ENCODE peak calls at places on chromosomes 6 and 20, in five cellular contexts. One of them, this sample, is unnamed.

GRCh38 chr20:51091564-51092195 is 68.8 kb upstream of the KCNG1 start:
- DNase-seq in body of pancreas: no peak
- DNase-seq in spleen: no peak
- DNase-seq in ascending aorta: no peak
- DNase-seq in psoas muscle: no peak
- DNase-seq in this sample: no peak

GRCh38 chr20:3679749-3680700 is 1.8 kb downstream of the ADAM33 start:
- DNase-seq in body of pancreas: no peak
- DNase-seq in spleen: no peak
- DNase-seq in ascending aorta: peak; percentile 46
- DNase-seq in psoas muscle: peak; percentile 78
- DNase-seq in this sample: peak; percentile 84

GRCh38 chr20:63381781-63382431 is 20.8 kb upstream of the CHRNA4 start:
- DNase-seq in body of pancreas: no peak
- DNase-seq in spleen: no peak
- DNase-seq in ascending aorta: no peak
- DNase-seq in psoas muscle: no peak
- DNase-seq in this sample: no peak

GRCh38 chr20:3781153-3781910 is at the start of gene SPEF1:
- DNase-seq in body of pancreas: peak; percentile 92
- DNase-seq in spleen: peak; percentile 85
- DNase-seq in ascending aorta: peak; percentile 61
- DNase-seq in psoas muscle: peak; percentile 69
- DNase-seq in this sample: peak; percentile 79

GRCh38 chr6:149931501-149931900 is 8.6 kb upstream of the RAET1G start:
- DNase-seq in body of pancreas: no peak
- DNase-seq in spleen: no peak
- DNase-seq in ascending aorta: no peak
- DNase-seq in psoas muscle: no peak
- DNase-seq in this sample: no peak

GRCh38 chr6:154488802-154489437 is 21.6 kb downstream of the CNKSR3 start:
- DNase-seq in body of pancreas: no peak
- DNase-seq in spleen: no peak
- DNase-seq in ascending aorta: no peak
- DNase-seq in psoas muscle: no peak
- DNase-seq in this sample: no peak

GRCh38 chr20:40251284-40251932 is 437.6 kb downstream of the MAFB start:
- DNase-seq in body of pancreas: peak; percentile 14
- DNase-seq in spleen: no peak
- DNase-seq in ascending aorta: no peak
- DNase-seq in psoas muscle: no peak
- DNase-seq in this sample: no peak

GRCh38 chr6:27809939-27810767 is 102.0 kb downstream of the OR2B2 start:
- DNase-seq in body of pancreas: peak; percentile 77
- DNase-seq in spleen: peak; percentile 93
- DNase-seq in ascending aorta: no peak
- DNase-seq in psoas muscle: peak; percentile 53
- DNase-seq in this sample: peak; percentile 83

GRCh38 chr6:474454-475185 is 83.1 kb downstream of the IRF4 start:
- DNase-seq in body of pancreas: peak; percentile 25
- DNase-seq in spleen: peak; percentile 94
- DNase-seq in ascending aorta: no peak
- DNase-seq in psoas muscle: no peak
- DNase-seq in this sample: no peak

GRCh38 chr20:57892471-57892870 is 182.7 kb upstream of the PMEPA1 start:
- DNase-seq in body of pancreas: no peak
- DNase-seq in spleen: peak; percentile 23
- DNase-seq in ascending aorta: no peak
- DNase-seq in psoas muscle: no peak
- DNase-seq in this sample: no peak

GRCh38 chr6:129774697-129775447 is 64.9 kb upstream of the ARHGAP18 start:
- DNase-seq in body of pancreas: peak; percentile 73
- DNase-seq in spleen: no peak
- DNase-seq in ascending aorta: peak; percentile 14
- DNase-seq in psoas muscle: peak; percentile 58
- DNase-seq in this sample: peak; percentile 78

GRCh38 chr6:168016756-168017525 is 19.5 kb downstream of the KIF25 start:
- DNase-seq in body of pancreas: no peak
- DNase-seq in spleen: no peak
- DNase-seq in ascending aorta: no peak
- DNase-seq in psoas muscle: no peak
- DNase-seq in this sample: no peak
- H3K27ac ChIP-seq in body of pancreas: no peak overlapping the region
- H3K27ac ChIP-seq in spleen: no peak overlapping the region
- H3K27ac ChIP-seq in ascending aorta: no peak overlapping the region
- H3K27ac ChIP-seq in psoas muscle: no peak overlapping the region
- H3K27ac ChIP-seq in this sample: no peak overlapping the region

DNA sequence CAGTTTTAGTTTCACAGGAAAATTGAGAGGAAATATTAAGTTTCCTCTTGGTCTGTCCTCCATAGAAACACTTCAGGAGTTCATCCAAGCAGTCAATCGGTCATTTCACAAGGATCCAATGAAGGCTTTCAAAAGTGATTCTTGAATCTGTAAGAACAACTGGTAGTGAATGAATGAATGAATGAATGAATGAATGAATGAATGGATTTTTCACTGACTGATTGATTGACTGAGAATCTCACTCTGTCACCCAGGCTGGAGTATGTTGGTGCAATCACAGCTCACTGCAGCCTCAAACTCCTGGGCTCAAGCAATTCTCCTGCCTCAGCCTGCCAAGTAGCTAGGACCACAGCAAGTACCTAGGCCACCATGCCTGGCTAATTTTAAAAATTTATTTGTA is 39.4 kb upstream of the TAF8 start:
- DNase-seq in body of pancreas: no peak
- DNase-seq in spleen: no peak
- DNase-seq in ascending aorta: no peak
- DNase-seq in psoas muscle: no peak
- DNase-seq in this sample: no peak
- H3K4me3 ChIP-seq in body of pancreas: no peak overlapping the region
- H3K4me3 ChIP-seq in spleen: no peak overlapping the region
- H3K4me3 ChIP-seq in ascending aorta: no peak overlapping the region
- H3K4me3 ChIP-seq in psoas muscle: no peak overlapping the region
- H3K4me3 ChIP-seq in this sample: no peak overlapping the region

DNA sequence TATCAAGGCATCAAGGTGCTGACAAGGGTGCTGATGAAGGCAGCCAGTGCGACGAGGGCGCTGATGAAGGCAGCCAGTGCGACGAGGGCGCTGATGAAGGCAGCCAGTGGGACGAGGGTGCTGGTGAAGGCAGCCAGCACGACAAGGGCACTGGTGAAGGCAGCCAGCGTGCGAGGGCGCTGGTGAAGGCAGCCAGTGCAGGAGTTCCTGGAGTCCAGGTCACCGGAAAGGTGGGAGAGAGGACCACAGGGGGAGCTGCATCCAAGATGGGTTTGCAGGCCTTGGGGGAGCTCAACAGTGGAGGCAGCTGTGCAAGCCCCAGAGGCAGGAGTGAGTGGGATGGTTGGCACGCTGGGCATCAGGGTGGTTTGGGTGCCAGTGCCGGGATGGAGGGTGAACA is 176.3 kb downstream of the TBXT start:
- DNase-seq in body of pancreas: no peak
- DNase-seq in spleen: no peak
- DNase-seq in ascending aorta: no peak
- DNase-seq in psoas muscle: no peak
- DNase-seq in this sample: no peak
- H3K4me1 ChIP-seq in body of pancreas: peaks cover 21% of the 10 kb centered on the region
- H3K4me1 ChIP-seq in spleen: no peaks in the 10 kb centered on the region
- H3K4me1 ChIP-seq in ascending aorta: no peaks in the 10 kb centered on the region
- H3K4me1 ChIP-seq in psoas muscle: no peaks in the 10 kb centered on the region
- H3K4me1 ChIP-seq in this sample: no peaks in the 10 kb centered on the region

DNA sequence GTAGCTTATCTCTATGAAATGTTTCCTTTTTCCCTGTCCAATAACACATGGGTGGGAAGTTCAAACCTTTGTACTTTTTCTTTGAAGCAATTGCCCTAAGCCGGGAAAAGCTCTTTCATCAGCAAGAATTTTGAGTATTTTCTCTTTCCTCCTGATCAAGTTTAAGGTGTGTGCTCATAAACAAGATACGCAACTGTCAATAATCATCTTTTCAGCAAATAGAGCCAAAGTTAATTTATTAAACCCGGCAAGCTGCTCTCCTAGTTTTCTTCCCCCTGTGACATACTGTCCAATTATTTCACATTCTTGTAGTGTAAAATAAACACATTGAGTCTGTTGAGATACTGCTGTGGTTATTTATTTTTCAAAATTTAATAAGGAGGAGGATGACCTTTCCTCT is 194.4 kb downstream of the EDN1 start:
- DNase-seq in body of pancreas: no peak
- DNase-seq in spleen: no peak
- DNase-seq in ascending aorta: no peak
- DNase-seq in psoas muscle: no peak
- DNase-seq in this sample: no peak
- H3K27ac ChIP-seq in body of pancreas: no peak overlapping the region
- H3K27ac ChIP-seq in spleen: no peak overlapping the region
- H3K27ac ChIP-seq in ascending aorta: no peak overlapping the region
- H3K27ac ChIP-seq in psoas muscle: no peak overlapping the region
- H3K27ac ChIP-seq in this sample: no peak overlapping the region

DNA sequence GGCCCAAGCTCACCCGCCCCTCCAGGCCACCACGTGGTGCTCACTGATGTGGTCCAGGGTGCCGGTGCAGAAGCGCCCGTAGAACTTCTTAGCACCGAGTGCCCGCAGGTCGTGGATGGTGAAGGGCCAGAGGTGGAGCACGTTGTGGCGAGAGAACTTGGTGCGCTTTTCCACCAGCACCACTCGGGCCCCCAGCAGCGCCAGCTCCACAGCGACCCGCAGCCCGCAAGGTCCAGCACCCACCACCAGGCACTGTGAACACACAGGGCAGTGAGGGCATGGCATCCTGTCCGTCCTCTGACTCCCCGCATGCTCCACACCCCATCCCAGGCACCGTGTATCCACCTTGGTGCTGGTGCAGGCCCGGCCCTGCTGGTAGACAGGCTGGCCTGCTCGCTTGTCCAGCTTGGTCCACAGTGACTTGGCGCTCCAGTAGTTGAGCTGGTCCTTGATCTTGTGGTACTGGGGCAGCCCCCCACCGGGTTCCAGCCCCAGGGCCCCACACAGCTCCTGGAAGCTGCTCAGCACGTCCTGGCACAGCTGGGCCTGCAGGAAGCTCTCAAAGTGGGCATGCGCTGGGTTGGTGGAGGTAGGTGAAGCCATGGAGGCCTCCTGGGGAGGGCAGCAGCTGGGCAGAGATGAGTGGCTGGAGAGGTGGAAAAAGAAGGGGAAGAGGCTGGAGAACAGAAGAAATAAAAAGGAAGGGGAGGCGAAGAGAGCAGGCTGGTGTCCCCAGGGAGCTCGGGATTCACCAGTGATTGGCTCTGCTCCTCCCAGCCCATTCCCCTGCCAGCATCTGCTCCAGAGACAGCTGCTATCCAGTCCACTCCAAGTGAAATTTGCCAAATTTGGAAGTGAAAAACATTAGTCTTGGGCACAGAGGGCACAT is 1.7 kb downstream of the MICAL1 start:
- DNase-seq in body of pancreas: no peak
- DNase-seq in spleen: peak; percentile 84
- DNase-seq in ascending aorta: no peak
- DNase-seq in psoas muscle: peak; percentile 45
- DNase-seq in this sample: no peak
- H3K4me3 ChIP-seq in body of pancreas: no peak overlapping the region
- H3K4me3 ChIP-seq in spleen: peak overlapping the region; percentile 76
- H3K4me3 ChIP-seq in ascending aorta: peak overlapping the region; percentile 82
- H3K4me3 ChIP-seq in psoas muscle: peak overlapping the region; percentile 93
- H3K4me3 ChIP-seq in this sample: no peak overlapping the region

GRCh38 chr6:35091353-35092083 is 49.6 kb downstream of the TCP11 start:
- DNase-seq in body of pancreas: no peak
- DNase-seq in spleen: no peak
- DNase-seq in ascending aorta: no peak
- DNase-seq in psoas muscle: no peak
- DNase-seq in this sample: no peak

GRCh38 chr6:35092362-35093117 is 48.6 kb downstream of the TCP11 start:
- DNase-seq in body of pancreas: no peak
- DNase-seq in spleen: no peak
- DNase-seq in ascending aorta: no peak
- DNase-seq in psoas muscle: peak; percentile 53
- DNase-seq in this sample: no peak

GRCh38 chr6:35094183-35094582 is 47.0 kb downstream of the TCP11 start:
- DNase-seq in body of pancreas: no peak
- DNase-seq in spleen: no peak
- DNase-seq in ascending aorta: no peak
- DNase-seq in psoas muscle: no peak
- DNase-seq in this sample: no peak

GRCh38 chr6:35093783-35094182 is 47.4 kb downstream of the TCP11 start:
- DNase-seq in body of pancreas: no peak
- DNase-seq in spleen: peak; percentile 58
- DNase-seq in ascending aorta: no peak
- DNase-seq in psoas muscle: no peak
- DNase-seq in this sample: no peak

GRCh38 chr6:35093118-35093445 is 48.1 kb downstream of the TCP11 start:
- DNase-seq in body of pancreas: no peak
- DNase-seq in spleen: no peak
- DNase-seq in ascending aorta: no peak
- DNase-seq in psoas muscle: no peak
- DNase-seq in this sample: no peak
- H3K4me1 ChIP-seq in body of pancreas: peaks cover 11% of the 10 kb centered on the region
- H3K4me1 ChIP-seq in spleen: no peaks in the 10 kb centered on the region
- H3K4me1 ChIP-seq in ascending aorta: peaks cover 24% of the 10 kb centered on the region
- H3K4me1 ChIP-seq in psoas muscle: no peaks in the 10 kb centered on the region
- H3K4me1 ChIP-seq in this sample: peaks cover 8% of the 10 kb centered on the region